ENCODE peak calls at places on chromosomes 4 and X, in four cellular contexts. S is left lung, D is heart right ventricle, O is cardiac muscle cell. E is an unnamed sample.

GRCh38 chr4:4913147-4913561 is 53.7 kb downstream of the MSX1 start:
- DNase-seq in S (no peak), D (no peak), O (no peak), E (no peak)

GRCh38 chr4:158280856-158281255 is 70.6 kb downstream of the TMEM144 start:
- DNase-seq in S (no peak), D (no peak), O (peak), E (no peak)

GRCh38 chr4:94348705-94349104 is 6.1 kb upstream of the HPGDS start:
- DNase-seq in S (no peak), D (no peak), O (no peak), E (no peak)

GRCh38 chr4:157994863-157995262 is 178.0 kb downstream of the GASK1B start:
- DNase-seq in S (no peak), D (no peak), O (peak), E (no peak)

GRCh38 chr4:153731239-153731638 is 28.6 kb downstream of the RNF175 start:
- DNase-seq in S (no peak), D (no peak), O (peak), E (peak)

GRCh38 chr4:89293299-89293698 is 14.3 kb downstream of the GPRIN3 start:
- DNase-seq in S (no peak), D (no peak), O (no peak), E (no peak)

GRCh38 chr4:15926486-15926885 is 12.1 kb downstream of the FGFBP1 start:
- DNase-seq in S (no peak), D (no peak), O (peak), E (no peak)

GRCh38 chr4:109729563-109730293 is at the start of gene PLA2G12A:
- DNase-seq in S (peak), D (peak), O (peak), E (no peak)

GRCh38 chr4:185017964-185018772 is at the start of gene HELT:
- DNase-seq in S (no peak), D (no peak), O (no peak), E (no peak)

GRCh38 chr4:78644063-78644691 is 92.6 kb downstream of the ANXA3 start:
- DNase-seq in S (no peak), D (no peak), O (no peak), E (no peak)

GRCh38 chr4:78647272-78647671 is 95.7 kb downstream of the ANXA3 start:
- DNase-seq in S (no peak), D (no peak), O (no peak), E (no peak)

GRCh38 chr4:78642934-78643333 is 91.4 kb downstream of the ANXA3 start:
- DNase-seq in S (no peak), D (no peak), O (no peak), E (no peak)

GRCh38 chr4:78645853-78646757 is 94.5 kb downstream of the ANXA3 start:
- DNase-seq in S (no peak), D (peak), O (peak), E (peak)

GRCh38 chr4:78644744-78645330 is 93.3 kb downstream of the ANXA3 start:
- DNase-seq in S (no peak), D (peak), O (peak), E (peak)
- H3K27ac ChIP-seq in S (peak), D (no peak), O (no peak), E (peak)

GRCh38 chr4:128600996-128601857 is 208.3 kb upstream of the JADE1 start:
- DNase-seq in S (peak), D (peak), O (peak), E (peak)
- H3K4me3 ChIP-seq in S (no peak), D (no peak), O (no peak), E (no peak)

DNA sequence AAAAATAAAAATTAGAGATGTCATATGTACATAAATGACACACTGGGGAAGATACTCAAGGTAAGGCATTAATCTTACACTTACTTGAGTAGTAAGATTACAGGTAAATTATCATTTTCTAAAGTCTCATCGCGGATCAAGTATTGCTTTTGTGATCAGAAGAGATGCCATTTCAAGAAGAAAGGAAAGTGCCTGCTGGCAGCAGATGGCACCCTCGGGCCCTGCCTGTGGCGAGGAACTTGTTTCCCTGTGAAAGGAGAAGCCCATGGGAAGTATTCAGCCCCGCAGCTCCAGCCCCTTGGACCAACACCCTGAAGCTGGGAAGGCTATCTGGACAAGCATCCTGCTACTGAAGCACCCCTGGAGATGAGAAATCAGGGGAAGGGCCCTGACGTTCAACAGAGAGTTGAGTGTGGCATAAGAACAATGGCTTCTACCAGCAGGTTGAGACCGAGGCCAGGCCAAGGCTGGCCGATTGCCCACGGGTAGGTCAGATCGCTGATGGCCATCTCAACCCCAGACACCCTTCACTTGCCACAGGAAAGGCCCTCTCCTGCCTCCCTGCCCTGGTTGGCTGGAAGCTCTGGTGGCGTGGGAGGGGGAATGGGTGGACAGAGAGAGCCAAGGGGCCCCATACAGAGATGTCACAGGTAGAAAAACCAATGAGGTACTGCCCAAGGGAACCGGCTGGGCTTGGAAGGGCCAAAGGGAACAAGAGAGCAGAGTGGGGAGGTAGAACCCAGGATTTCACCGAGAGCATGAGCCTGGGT is 18.8 kb upstream of the MXD4 start:
- DNase-seq in S (peak), D (peak), O (no peak), E (no peak)
- TF ChIP-seq CTCF in S (no peak), D (no peak), O (no peak), E (no peak)

GRCh38 chr4:52658671-52659015 is 458 bp downstream of the USP46 start:
- DNase-seq in S (no peak), D (no peak), O (no peak), E (no peak)
- H3K27ac ChIP-seq in S (peak), D (peak), O (peak), E (no peak)

GRCh38 chrX:42097491-42097890 is 174.1 kb upstream of the CASK start:
- DNase-seq in S (no peak), D (no peak), O (no peak), E (no peak)
- H3K4me3 ChIP-seq in S (no peak), D (no peak), O (no peak), E (no peak)

GRCh38 chr4:175772170-175772685 is 39.8 kb downstream of the GPM6A start:
- DNase-seq in S (no peak), D (no peak), O (no peak), E (no peak)

GRCh38 chr4:175770555-175770954 is 41.5 kb downstream of the GPM6A start:
- DNase-seq in S (no peak), D (no peak), O (no peak), E (no peak)

GRCh38 chr4:175767130-175767529 is 44.9 kb downstream of the GPM6A start:
- DNase-seq in S (no peak), D (no peak), O (no peak), E (no peak)
- TF ChIP-seq CTCF in S (no peak), D (no peak), O (no peak), E (no peak)

GRCh38 chr4:140019619-140020367 is 134.2 kb downstream of the MAML3 start:
- DNase-seq in S (no peak), D (no peak), O (no peak), E (no peak)
- H3K27ac ChIP-seq in S (peak), D (no peak), O (peak), E (no peak)

DNA sequence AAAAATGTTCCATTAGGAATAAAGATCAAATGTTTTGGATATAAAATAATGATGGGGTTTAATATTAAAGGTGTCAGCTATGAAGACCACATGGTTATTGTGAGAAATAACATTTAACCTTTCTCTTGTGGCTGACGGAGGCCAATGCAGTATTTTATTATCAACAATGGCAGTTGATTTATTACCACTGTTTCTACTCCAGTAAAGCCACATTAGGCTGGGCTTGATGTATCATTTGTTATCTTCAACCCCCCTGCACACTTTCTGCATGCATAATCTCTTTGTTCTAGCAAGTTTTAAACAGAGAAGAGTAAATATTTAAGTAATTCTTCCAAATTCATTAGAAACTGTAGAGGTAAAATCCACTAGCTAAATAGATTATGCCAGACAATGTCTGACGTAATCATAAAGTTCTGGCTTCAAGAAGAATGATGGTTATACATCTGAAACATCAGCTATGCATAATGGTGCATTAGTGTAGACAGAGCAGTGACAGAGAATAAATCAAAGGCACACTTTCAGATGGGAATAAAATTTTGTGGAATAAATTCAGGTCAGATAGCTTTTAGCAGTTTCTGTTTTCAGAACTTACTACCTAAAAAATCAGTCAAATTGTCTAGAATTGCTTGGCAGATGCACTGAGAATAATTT is 516.4 kb downstream of the PCDH18 start:
- DNase-seq in S (no peak), D (no peak), O (no peak), E (no peak)
- H3K4me3 ChIP-seq in S (no peak), D (no peak), O (no peak), E (no peak)

E was measured in AG04450.